ENCODE peak calls at places on chromosomes 11 and 22, in nine cellular contexts. B is CD8-positive, alpha-beta T cell; P is neural progenitor cell; Z is Calu3; N is colonic mucosa; V is NCI-H1092 treated with DMSO at 0.1 percent for 48 hours; S is GM12865; A is type B pancreatic cell; D is Peyer's patch. U is an unnamed sample.

GRCh38 chr11:112516261-112516660 is 255.6 kb upstream of the PLET1 start:
- DNase-seq in Z (no peak), N (no peak), S (no peak), A (no peak), B (no peak), V (no peak), P (no peak), D (no peak), U (no peak)

GRCh38 chr11:61783717-61784505 is 8.5 kb downstream of the TMEM258 start:
- DNase-seq in B (no peak), V (no peak), P (no peak), D (no peak), A (no peak), N (no peak), S (no peak), Z (no peak), U (no peak)

GRCh38 chr22:32202539-32203180 is 2.2 kb downstream of the RFPL2 start:
- DNase-seq in S (peak), V (peak), Z (peak), P (peak), D (peak), B (no peak), N (peak), A (no peak), U (no peak)

GRCh38 chr11:64809781-64810241 is 540 bp downstream of the MEN1 start:
- DNase-seq in V (no peak), A (no peak), B (no peak), Z (peak), D (peak), N (peak), P (peak), S (peak), U (no peak)

GRCh38 chr11:9001736-9002135 is 2.1 kb downstream of the NRIP3 start:
- DNase-seq in P (no peak), V (no peak), A (no peak), N (no peak), B (peak), S (no peak), Z (peak), D (no peak), U (peak)

GRCh38 chr22:48492371-48493320 is 1335.0 kb downstream of the BRD1 start:
- DNase-seq in S (peak), B (no peak), P (peak), A (peak), V (peak), Z (peak), N (peak), D (peak), U (no peak)

GRCh38 chr11:60121259-60121658 is 32.8 kb downstream of the MS4A2 start:
- DNase-seq in V (no peak), P (no peak), Z (peak), B (no peak), A (no peak), D (peak), S (no peak), N (peak), U (no peak)

GRCh38 chr11:109940816-109941215 is 152.4 kb upstream of the ZC3H12C start:
- DNase-seq in S (peak), P (no peak), D (no peak), V (no peak), B (no peak), Z (peak), A (no peak), N (no peak), U (no peak)

GRCh38 chr11:118956094-118956846 is at the start of gene UPK2:
- DNase-seq in B (peak), P (peak), V (peak), D (peak), N (peak), Z (peak), S (peak), A (peak), U (peak)

GRCh38 chr22:39731881-39732555 is 161.5 kb downstream of the CACNA1I start:
- DNase-seq in B (no peak), N (no peak), Z (no peak), P (no peak), D (no peak), A (no peak), S (no peak), V (peak), U (no peak)

GRCh38 chr11:126084608-126084912 is 21.9 kb upstream of the CDON start:
- DNase-seq in D (no peak), N (no peak), P (no peak), S (no peak), B (no peak), V (no peak), Z (no peak), A (no peak), U (no peak)

GRCh38 chr11:83326326-83326725 is 40.2 kb upstream of the CCDC90B start:
- DNase-seq in P (no peak), V (no peak), A (no peak), Z (no peak), N (no peak), S (no peak), B (no peak), D (no peak), U (no peak)

GRCh38 chr11:76830639-76831312 is 29.9 kb upstream of the ACER3 start:
- DNase-seq in P (no peak), S (no peak), Z (no peak), N (peak), V (no peak), A (no peak), D (peak), B (no peak), U (no peak)

GRCh38 chr11:107591446-107592236 is 694 bp downstream of the ELMOD1 start:
- DNase-seq in Z (peak), N (no peak), D (no peak), S (peak), A (no peak), P (peak), B (no peak), V (no peak), U (no peak)

GRCh38 chr11:43797866-43798265 is 82.8 kb upstream of the ALKBH3 start:
- DNase-seq in S (no peak), N (no peak), A (no peak), V (no peak), Z (no peak), P (no peak), D (no peak), B (no peak), U (no peak)

GRCh38 chr11:1834791-1835670 is at the start of gene SYT8:
- DNase-seq in D (no peak), V (no peak), P (no peak), S (no peak), A (no peak), Z (peak), B (no peak), N (no peak), U (no peak)

GRCh38 chr11:102843474-102843873 is at the start of gene MMP3:
- DNase-seq in A (no peak), V (no peak), P (no peak), Z (no peak), B (no peak), D (no peak), S (no peak), N (no peak), U (no peak)

GRCh38 chr11:17747131-17747955 is 12.8 kb downstream of the KCNC1 start:
- DNase-seq in N (no peak), Z (peak), P (no peak), A (no peak), D (no peak), V (no peak), B (no peak), S (no peak), U (no peak)

GRCh38 chr11:93089474-93090102 is 108.2 kb downstream of the SLC36A4 start:
- DNase-seq in N (peak), B (no peak), D (no peak), S (peak), P (peak), Z (peak), A (no peak), V (peak), U (no peak)

GRCh38 chr11:46120711-46121327 is 435 bp downstream of the PHF21A start:
- DNase-seq in S (peak), Z (peak), N (peak), B (no peak), A (no peak), V (peak), P (peak), D (peak), U (no peak)

GRCh38 chr11:12402027-12402426 is 24.7 kb downstream of the PARVA start:
- DNase-seq in D (no peak), B (no peak), V (no peak), Z (no peak), P (no peak), S (no peak), A (no peak), N (no peak), U (no peak)

GRCh38 chr11:225734-226453 is 10.2 kb downstream of the SIRT3 start:
- DNase-seq in P (no peak), D (peak), A (no peak), B (no peak), Z (no peak), S (peak), N (no peak), V (no peak), U (no peak)

GRCh38 chr11:2092956-2093412 is 46.2 kb downstream of the IGF2 start:
- DNase-seq in B (peak), P (no peak), A (peak), N (peak), V (peak), Z (peak), D (peak), S (no peak), U (peak)

GRCh38 chr11:44957051-44957515 is 6.4 kb upstream of the TP53I11 start:
- DNase-seq in V (peak), A (no peak), S (no peak), P (peak), Z (no peak), B (no peak), D (no peak), N (no peak), U (no peak)

GRCh38 chr11:134949121-134949591 is 537.1 kb upstream of the B3GAT1 start:
- DNase-seq in V (no peak), A (no peak), N (no peak), P (no peak), Z (no peak), B (no peak), D (no peak), S (no peak), U (no peak)

GRCh38 chr11:10493041-10493663 is 38.1 kb downstream of the AMPD3 start:
- DNase-seq in Z (no peak), A (peak), N (no peak), P (no peak), D (no peak), V (no peak), S (no peak), B (no peak), U (no peak)